ENCODE peak calls at places on chromosome 16, in ten cellular contexts. J is A549; A is CD4-positive, CD25-positive, alpha-beta regulatory T cell; G is hepatocyte; V is OCI-LY7; Y is CD8-positive, alpha-beta T cell; T is A673; Q is PC-3; M is lower lobe of right lung; K is astrocyte. L is an unnamed sample. For H3K4me1, the result is how much of the 10 kb centered on the place peaks cover.

GRCh38 chr16:49748322-49748721 is 107.6 kb downstream of the ZNF423 start:
- DNase-seq in J (no peak), A (no peak), G (peak), V (no peak), Y (no peak), T (no peak), Q (no peak), M (no peak), K (peak), L (no peak)

GRCh38 chr16:11356573-11357331 is 11.5 kb downstream of the RMI2 start:
- DNase-seq in J (peak), A (peak), G (peak), V (peak), Y (peak), T (peak), Q (no peak), M (peak), K (no peak), L (peak)

GRCh38 chr16:85648782-85649181 is 35.7 kb downstream of the GSE1 start:
- DNase-seq in J (no peak), A (no peak), G (no peak), V (no peak), Y (no peak), T (no peak), Q (no peak), M (no peak), K (no peak), L (no peak)

GRCh38 chr16:17515421-17516210 is 44.9 kb upstream of the XYLT1 start:
- DNase-seq in J (no peak), A (no peak), G (no peak), V (no peak), Y (no peak), T (no peak), Q (no peak), M (no peak), K (peak), L (peak)

GRCh38 chr16:12158428-12158827 is 181.9 kb downstream of the SNX29 start:
- DNase-seq in J (no peak), A (no peak), G (no peak), V (no peak), Y (no peak), T (no peak), Q (peak), M (no peak), K (peak), L (peak)

GRCh38 chr16:74652249-74652648 is 14.4 kb downstream of the RFWD3 start:
- DNase-seq in J (no peak), A (no peak), G (no peak), V (no peak), Y (no peak), T (peak), Q (no peak), M (no peak), K (no peak), L (no peak)

GRCh38 chr16:2828521-2828840 is 1.6 kb upstream of the ZG16B start:
- DNase-seq in J (no peak), A (no peak), G (no peak), V (no peak), Y (no peak), T (no peak), Q (no peak), M (peak), K (no peak), L (no peak)

GRCh38 chr16:69859105-69859969 is 91.8 kb upstream of the CLEC18A start:
- DNase-seq in J (peak), A (no peak), G (peak), V (peak), Y (no peak), T (peak), Q (peak), M (no peak), K (no peak), L (peak)

GRCh38 chr16:29312835-29313558 is 93.5 kb downstream of the NPIPB11 start:
- DNase-seq in J (no peak), A (no peak), G (no peak), V (no peak), Y (no peak), T (peak), Q (no peak), M (no peak), K (no peak), L (no peak)

GRCh38 chr16:13108126-13108525 is 206.7 kb downstream of the SHISA9 start:
- DNase-seq in J (no peak), A (no peak), G (no peak), V (no peak), Y (no peak), T (no peak), Q (no peak), M (no peak), K (no peak), L (no peak)

GRCh38 chr16:11152677-11153321 is 103.2 kb downstream of the SOCS1 start:
- DNase-seq in J (no peak), A (no peak), G (no peak), V (no peak), Y (no peak), T (no peak), Q (no peak), M (no peak), K (no peak), L (peak)

GRCh38 chr16:1793578-1794220 is at the start of gene IGFALS:
- DNase-seq in J (no peak), A (no peak), G (peak), V (no peak), Y (no peak), T (no peak), Q (no peak), M (peak), K (no peak), L (peak)

GRCh38 chr16:74563828-74564263 is 43.1 kb downstream of the GLG1 start:
- DNase-seq in J (no peak), A (no peak), G (peak), V (no peak), Y (no peak), T (no peak), Q (peak), M (peak), K (peak), L (peak)

GRCh38 chr16:27455700-27456099 is 53.7 kb downstream of the IL21R start:
- DNase-seq in J (no peak), A (no peak), G (no peak), V (no peak), Y (no peak), T (peak), Q (no peak), M (peak), K (no peak), L (peak)

GRCh38 chr16:80347900-80348299 is 192.9 kb upstream of the DYNLRB2 start:
- DNase-seq in J (no peak), A (no peak), G (no peak), V (no peak), Y (no peak), T (no peak), Q (no peak), M (no peak), K (peak), L (no peak)

GRCh38 chr16:85057948-85058347 is 30.4 kb downstream of the KIAA0513 start:
- DNase-seq in J (no peak), A (no peak), G (no peak), V (peak), Y (no peak), T (no peak), Q (no peak), M (no peak), K (no peak), L (no peak)

GRCh38 chr16:11058820-11059219 is 114.5 kb downstream of the CLEC16A start:
- DNase-seq in J (no peak), A (no peak), G (no peak), V (no peak), Y (no peak), T (no peak), Q (no peak), M (no peak), K (no peak), L (no peak)

GRCh38 chr16:76749780-76750375 is 441.1 kb upstream of the MON1B start:
- DNase-seq in J (no peak), A (no peak), G (no peak), V (no peak), Y (no peak), T (no peak), Q (peak), M (no peak), K (no peak), L (no peak)

GRCh38 chr16:13348416-13348815 is 447.0 kb downstream of the SHISA9 start:
- DNase-seq in J (no peak), A (no peak), G (no peak), V (no peak), Y (no peak), T (no peak), Q (no peak), M (no peak), K (no peak), L (no peak)

GRCh38 chr16:15648135-15648730 is 1.8 kb upstream of the NDE1 start:
- DNase-seq in J (no peak), A (no peak), G (no peak), V (no peak), Y (no peak), T (no peak), Q (no peak), M (no peak), K (no peak), L (no peak)

GRCh38 chr16:15649727-15650018 is 372 bp upstream of the NDE1 start:
- DNase-seq in J (no peak), A (no peak), G (no peak), V (peak), Y (no peak), T (peak), Q (no peak), M (no peak), K (no peak), L (no peak)

GRCh38 chr16:15650019-15650697 is at the start of gene NDE1:
- DNase-seq in J (peak), A (peak), G (peak), V (peak), Y (peak), T (peak), Q (peak), M (peak), K (peak), L (peak)

GRCh38 chr16:15652293-15653001 is 2.4 kb downstream of the NDE1 start:
- DNase-seq in J (no peak), A (no peak), G (no peak), V (no peak), Y (no peak), T (no peak), Q (no peak), M (no peak), K (no peak), L (no peak)

DNA sequence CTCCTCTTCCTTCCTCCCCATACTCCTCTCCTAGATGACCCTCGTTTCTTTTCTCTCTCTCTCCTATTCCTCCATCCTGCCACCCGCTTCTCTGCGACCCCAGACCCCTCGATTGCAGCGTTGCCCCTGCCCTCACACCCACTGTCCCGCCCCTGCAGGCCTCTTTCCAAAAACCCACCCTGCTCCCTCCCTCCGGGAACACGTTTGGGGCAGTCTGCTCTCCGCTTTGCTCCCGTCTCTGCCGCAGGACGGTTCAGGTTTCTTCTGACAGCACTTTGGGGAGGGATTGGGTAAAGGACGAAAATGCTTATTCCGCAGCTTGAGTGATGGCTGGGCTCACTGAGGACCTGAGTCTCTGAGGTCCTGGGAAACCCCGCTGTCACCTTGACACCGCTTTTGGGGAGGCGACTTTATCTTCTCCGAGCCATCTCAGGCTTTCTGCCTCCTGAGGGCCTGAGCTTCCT is 685 bp downstream of the NDE1 start:
- DNase-seq in J (no peak), A (peak), G (peak), V (peak), Y (peak), T (no peak), Q (peak), M (peak), K (no peak), L (peak)
- H3K27ac ChIP-seq in J (peak), A (peak), G (peak), V (peak), Y (peak), T (peak), Q (peak), M (peak), K (peak), L (peak)

GRCh38 chr16:57000271-57001025 is 11.1 kb downstream of the NLRC5 start:
- DNase-seq in J (peak), A (no peak), G (no peak), V (no peak), Y (no peak), T (peak), Q (peak), M (no peak), K (peak), L (peak)

GRCh38 chr16:56998352-56998751 is 9.0 kb downstream of the NLRC5 start:
- DNase-seq in J (no peak), A (no peak), G (no peak), V (no peak), Y (no peak), T (no peak), Q (no peak), M (no peak), K (no peak), L (no peak)

GRCh38 chr16:56999409-57000270 is 10.3 kb downstream of the NLRC5 start:
- DNase-seq in J (no peak), A (peak), G (no peak), V (no peak), Y (no peak), T (no peak), Q (no peak), M (no peak), K (no peak), L (no peak)

GRCh38 chr16:56997931-56998330 is 8.6 kb downstream of the NLRC5 start:
- DNase-seq in J (no peak), A (no peak), G (no peak), V (no peak), Y (no peak), T (no peak), Q (no peak), M (no peak), K (no peak), L (no peak)

GRCh38 chr16:56998861-56999260 is 9.5 kb downstream of the NLRC5 start:
- DNase-seq in J (no peak), A (no peak), G (no peak), V (no peak), Y (no peak), T (no peak), Q (no peak), M (no peak), K (no peak), L (no peak)
- H3K4me1 ChIP-seq in J (under half), A (half or more), G (under half), V (half or more), Y (half or more), T (under half), Q (under half), M (under half), K (under half), L (under half)

GRCh38 chr16:54926166-54926838 is 4.4 kb upstream of the IRX5 start:
- DNase-seq in J (no peak), A (no peak), G (no peak), V (peak), Y (no peak), T (no peak), Q (no peak), M (no peak), K (peak), L (peak)
- H3K27ac ChIP-seq in J (no peak), A (no peak), G (peak), V (peak), Y (no peak), T (no peak), Q (no peak), M (peak), K (no peak), L (peak)

GRCh38 chr16:88614818-88615580 is 23.4 kb upstream of the IL17C start:
- DNase-seq in J (no peak), A (no peak), G (no peak), V (no peak), Y (no peak), T (no peak), Q (no peak), M (no peak), K (no peak), L (peak)

GRCh38 chr16:88617268-88618031 is 20.9 kb upstream of the IL17C start:
- DNase-seq in J (no peak), A (no peak), G (peak), V (no peak), Y (no peak), T (no peak), Q (peak), M (no peak), K (no peak), L (peak)

GRCh38 chr16:88616736-88617135 is 21.6 kb upstream of the IL17C start:
- DNase-seq in J (no peak), A (no peak), G (no peak), V (no peak), Y (no peak), T (no peak), Q (no peak), M (no peak), K (no peak), L (no peak)

GRCh38 chr16:88618182-88618955 is 20.0 kb upstream of the IL17C start:
- DNase-seq in J (no peak), A (no peak), G (no peak), V (no peak), Y (no peak), T (no peak), Q (no peak), M (no peak), K (no peak), L (peak)

DNA sequence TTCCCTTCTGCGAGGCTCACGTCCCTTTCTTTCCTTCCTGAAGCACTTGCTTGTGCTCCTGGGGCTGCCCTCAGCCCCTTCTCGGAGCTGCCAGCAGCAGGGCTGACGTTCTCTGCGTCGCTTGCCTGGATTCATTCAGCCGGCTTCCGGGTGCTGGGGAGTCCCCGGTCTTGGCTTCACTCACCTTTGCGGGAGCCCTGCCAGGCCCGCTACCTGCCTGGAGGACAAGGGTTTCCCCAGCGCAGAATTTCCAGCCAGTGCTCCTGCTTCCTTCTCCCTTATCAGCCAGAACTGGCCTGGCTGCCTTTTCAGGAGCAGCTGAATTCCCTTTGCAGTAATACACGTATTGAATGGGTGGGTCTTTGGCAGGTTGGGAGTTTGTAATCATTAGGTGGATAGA is 22.1 kb upstream of the IL17C start:
- DNase-seq in J (no peak), A (no peak), G (peak), V (no peak), Y (no peak), T (no peak), Q (no peak), M (peak), K (no peak), L (peak)
- H3K4me1 ChIP-seq in J (under half), A (under half), G (under half), V (under half), Y (under half), T (under half), Q (under half), M (under half), K (under half), L (under half)

DNA sequence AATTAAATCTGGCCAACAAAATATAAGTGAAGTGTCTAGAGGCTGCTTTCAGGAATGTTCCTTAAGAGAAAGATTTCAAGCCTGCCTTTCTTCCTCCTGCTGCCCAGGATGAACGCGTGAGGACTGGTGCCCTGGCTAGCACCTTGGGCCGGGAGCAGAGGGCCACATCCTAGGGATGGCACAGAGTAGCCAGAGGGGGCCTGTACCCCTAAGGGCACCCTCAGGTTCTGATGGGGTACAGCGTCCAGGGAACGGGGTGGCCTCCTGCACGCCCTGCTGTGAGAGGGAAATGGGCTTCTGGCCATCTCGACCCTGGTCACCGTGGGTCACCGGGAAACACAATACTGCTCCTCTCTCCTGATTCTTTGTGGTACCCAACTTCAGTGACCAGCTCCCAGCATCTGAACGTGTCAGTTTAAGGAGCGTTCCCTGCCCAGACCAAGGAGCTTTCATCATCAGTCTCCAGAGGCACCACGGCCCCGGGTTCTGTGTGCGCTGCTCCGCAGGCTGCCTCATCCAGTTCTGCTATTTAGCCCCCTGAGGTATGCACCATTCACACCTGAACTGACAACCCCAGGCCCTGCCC is 40.3 kb downstream of the MAP1LC3B start:
- DNase-seq in J (no peak), A (no peak), G (no peak), V (no peak), Y (no peak), T (no peak), Q (no peak), M (no peak), K (no peak), L (no peak)
- H3K27ac ChIP-seq in J (no peak), A (no peak), G (no peak), V (no peak), Y (no peak), T (no peak), Q (no peak), M (no peak), K (peak), L (peak)

DNA sequence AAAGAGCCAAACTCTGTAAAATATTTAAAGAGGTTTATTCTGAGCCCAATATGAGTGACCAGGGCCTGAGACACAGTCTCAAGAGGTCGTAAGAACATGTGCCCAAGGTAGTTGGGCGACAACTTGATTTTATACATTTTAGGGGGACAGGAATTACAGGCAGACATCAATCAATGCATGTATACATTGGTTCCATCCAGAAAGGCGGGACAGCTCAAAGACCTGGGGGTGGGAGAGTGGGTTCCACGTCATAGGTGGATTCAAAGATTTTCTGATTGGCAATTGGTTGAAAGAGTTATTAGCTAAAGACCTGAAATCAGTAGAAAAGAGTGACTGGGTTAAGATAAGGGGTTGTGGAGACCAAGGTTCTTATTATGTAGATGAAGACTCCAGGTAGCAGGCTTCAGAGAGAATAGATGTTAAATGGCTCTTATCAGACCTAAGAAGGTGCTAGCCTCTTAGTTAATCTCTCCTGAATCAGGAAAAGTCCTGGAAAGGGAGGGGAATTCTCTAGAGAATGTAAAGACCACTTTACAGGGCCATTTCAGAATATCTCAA is 32.4 kb downstream of the HSBP1 start:
- DNase-seq in J (no peak), A (no peak), G (no peak), V (no peak), Y (no peak), T (no peak), Q (no peak), M (no peak), K (no peak), L (no peak)
- H3K4me1 ChIP-seq in J (under half), A (under half), G (under half), V (under half), Y (under half), T (under half), Q (under half), M (under half), K (under half), L (under half)

GRCh38 chr16:54284319-54284930 is 2.2 kb downstream of the IRX3 start:
- DNase-seq in J (no peak), A (no peak), G (peak), V (no peak), Y (no peak), T (no peak), Q (no peak), M (no peak), K (no peak), L (peak)
- H3K27ac ChIP-seq in J (peak), A (no peak), G (no peak), V (no peak), Y (no peak), T (peak), Q (no peak), M (peak), K (no peak), L (peak)